ENCODE peak calls at places on chromosomes 4 and X, in four cellular contexts. One of them, this sample, is unnamed.

GRCh38 chrX:38770152-38770551 is 31.1 kb upstream of the MID1IP1 start:
- DNase-seq in activated B cell treated with CpG ODN at 0.5 μM for 24 hours: no peak
- DNase-seq in astrocyte of the spinal cord: no peak
- DNase-seq in GM10248: no peak
- DNase-seq in this sample: no peak

GRCh38 chr4:26080876-26081628 is 167.0 kb downstream of the SMIM20 start:
- DNase-seq in activated B cell treated with CpG ODN at 0.5 μM for 24 hours: no peak
- DNase-seq in astrocyte of the spinal cord: no peak
- DNase-seq in GM10248: no peak
- DNase-seq in this sample: no peak

GRCh38 chr4:143251781-143252180 is 67.1 kb downstream of the USP38 start:
- DNase-seq in activated B cell treated with CpG ODN at 0.5 μM for 24 hours: no peak
- DNase-seq in astrocyte of the spinal cord: peak; percentile 50
- DNase-seq in GM10248: no peak
- DNase-seq in this sample: no peak

GRCh38 chr4:23733476-23733875 is 156.4 kb downstream of the PPARGC1A start:
- DNase-seq in activated B cell treated with CpG ODN at 0.5 μM for 24 hours: no peak
- DNase-seq in astrocyte of the spinal cord: no peak
- DNase-seq in GM10248: no peak
- DNase-seq in this sample: no peak

GRCh38 chr4:139728840-139729239 is 63.2 kb downstream of the MGST2 start:
- DNase-seq in activated B cell treated with CpG ODN at 0.5 μM for 24 hours: no peak
- DNase-seq in astrocyte of the spinal cord: no peak
- DNase-seq in GM10248: no peak
- DNase-seq in this sample: no peak

GRCh38 chr4:120158860-120159259 is 92.2 kb upstream of the MAD2L1 start:
- DNase-seq in activated B cell treated with CpG ODN at 0.5 μM for 24 hours: no peak
- DNase-seq in astrocyte of the spinal cord: no peak
- DNase-seq in GM10248: no peak
- DNase-seq in this sample: no peak

GRCh38 chr4:122863626-122864025 is 37.0 kb downstream of the FGF2 start:
- DNase-seq in activated B cell treated with CpG ODN at 0.5 μM for 24 hours: no peak
- DNase-seq in astrocyte of the spinal cord: no peak
- DNase-seq in GM10248: no peak
- DNase-seq in this sample: no peak

GRCh38 chrX:135345328-135345645 is 36.0 kb downstream of the ETDC start:
- DNase-seq in activated B cell treated with CpG ODN at 0.5 μM for 24 hours: no peak
- DNase-seq in astrocyte of the spinal cord: peak; percentile 63
- DNase-seq in GM10248: no peak
- DNase-seq in this sample: no peak

GRCh38 chr4:101599620-101600019 is 190.9 kb upstream of the BANK1 start:
- DNase-seq in activated B cell treated with CpG ODN at 0.5 μM for 24 hours: no peak
- DNase-seq in astrocyte of the spinal cord: peak; percentile 13
- DNase-seq in GM10248: no peak
- DNase-seq in this sample: no peak

GRCh38 chr4:4289930-4290850 is at the start of the genes LYAR and ZBTB49:
- DNase-seq in activated B cell treated with CpG ODN at 0.5 μM for 24 hours: peak; percentile 97
- DNase-seq in astrocyte of the spinal cord: peak; percentile 92
- DNase-seq in GM10248: peak; percentile 98
- DNase-seq in this sample: peak; percentile 98

GRCh38 chrX:124346064-124346876 is at the start of gene SH2D1A:
- DNase-seq in activated B cell treated with CpG ODN at 0.5 μM for 24 hours: no peak
- DNase-seq in astrocyte of the spinal cord: no peak
- DNase-seq in GM10248: no peak
- DNase-seq in this sample: peak; percentile 35

GRCh38 chrX:49029876-49030275 is 13.3 kb downstream of the TFE3 start:
- DNase-seq in activated B cell treated with CpG ODN at 0.5 μM for 24 hours: no peak
- DNase-seq in astrocyte of the spinal cord: no peak
- DNase-seq in GM10248: no peak
- DNase-seq in this sample: no peak

DNA sequence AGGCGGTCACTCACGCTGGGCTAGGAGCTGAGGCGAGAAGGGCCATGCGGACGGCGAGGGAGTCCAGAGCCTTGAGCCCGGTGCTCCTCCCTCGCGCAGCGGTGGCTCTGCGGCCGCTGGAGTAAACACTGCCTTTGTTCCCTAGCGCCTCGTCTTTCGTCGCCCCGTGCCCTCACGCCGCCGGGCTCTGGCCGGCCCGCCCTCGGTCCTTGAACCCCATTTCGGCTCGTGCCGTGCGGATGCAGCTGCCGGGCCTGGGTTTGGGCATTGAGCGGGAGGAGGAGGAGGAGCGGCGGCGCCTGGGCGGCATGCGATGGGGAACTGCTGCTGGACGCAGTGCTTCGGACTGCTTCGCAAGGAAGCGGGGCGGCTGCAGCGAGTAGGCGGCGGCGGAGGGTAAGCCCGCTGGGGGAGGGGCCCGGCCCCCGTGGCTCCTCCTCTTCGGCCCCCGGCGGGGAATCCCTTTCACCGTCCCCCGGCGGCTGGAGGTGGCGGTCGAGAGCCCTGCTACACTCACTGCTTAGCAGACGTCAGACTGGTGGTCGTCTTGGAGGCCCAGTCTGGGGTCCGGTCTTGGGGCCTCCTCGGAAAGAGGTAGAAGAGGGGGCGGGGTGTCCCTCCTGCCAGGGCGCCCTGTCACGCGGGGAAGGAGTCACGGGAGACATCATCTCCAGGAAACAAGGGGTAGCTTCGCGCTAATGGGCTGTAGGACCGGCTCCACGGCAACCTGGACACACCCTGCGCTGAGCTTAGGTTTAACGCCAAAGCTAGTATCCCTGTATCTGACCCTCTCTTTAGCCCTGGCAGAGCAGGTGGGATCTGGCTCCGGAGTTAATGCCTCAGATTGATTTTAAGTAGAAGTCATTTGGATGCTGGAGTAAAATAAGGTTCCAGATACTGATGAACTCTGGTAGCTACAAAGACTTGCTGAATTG is at the start of gene AP1AR:
- DNase-seq in activated B cell treated with CpG ODN at 0.5 μM for 24 hours: peak; percentile 91
- DNase-seq in astrocyte of the spinal cord: peak; percentile 79
- DNase-seq in GM10248: peak; percentile 90
- DNase-seq in this sample: peak; percentile 87
- TF ChIP-seq CTCF in activated B cell treated with CpG ODN at 0.5 μM for 24 hours: no peak
- TF ChIP-seq CTCF in astrocyte of the spinal cord: peak; percentile 40
- TF ChIP-seq CTCF in GM10248: peak; percentile 43
- TF ChIP-seq CTCF in this sample: no peak

DNA sequence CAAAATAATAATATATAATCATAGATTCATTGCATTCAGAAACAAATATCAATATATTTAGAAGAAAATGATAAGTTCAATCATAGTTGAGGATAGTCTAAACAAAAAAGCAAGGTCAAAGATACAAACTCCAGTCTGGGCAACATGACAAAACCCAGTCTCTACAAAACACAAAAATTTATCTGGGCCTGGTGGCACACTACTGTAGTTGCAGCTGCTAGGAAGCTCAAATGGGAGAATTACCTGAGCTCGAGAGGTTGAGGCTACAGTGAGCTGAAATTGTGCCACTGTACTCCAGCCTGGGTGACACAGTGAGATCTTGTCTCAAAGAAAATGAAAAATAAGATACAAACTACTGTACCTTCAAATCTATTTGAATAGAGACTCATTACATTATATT is 52.7 kb upstream of the ANXA10 start:
- DNase-seq in activated B cell treated with CpG ODN at 0.5 μM for 24 hours: no peak
- DNase-seq in astrocyte of the spinal cord: no peak
- DNase-seq in GM10248: no peak
- DNase-seq in this sample: no peak
- TF ChIP-seq CTCF in activated B cell treated with CpG ODN at 0.5 μM for 24 hours: no peak
- TF ChIP-seq CTCF in astrocyte of the spinal cord: no peak
- TF ChIP-seq CTCF in GM10248: no peak
- TF ChIP-seq CTCF in this sample: no peak

GRCh38 chr4:141783770-141784169 is 147.4 kb downstream of the IL15 start:
- DNase-seq in activated B cell treated with CpG ODN at 0.5 μM for 24 hours: no peak
- DNase-seq in astrocyte of the spinal cord: no peak
- DNase-seq in GM10248: no peak
- DNase-seq in this sample: no peak

GRCh38 chr4:141786921-141787320 is 150.5 kb downstream of the IL15 start:
- DNase-seq in activated B cell treated with CpG ODN at 0.5 μM for 24 hours: no peak
- DNase-seq in astrocyte of the spinal cord: no peak
- DNase-seq in GM10248: no peak
- DNase-seq in this sample: no peak

DNA sequence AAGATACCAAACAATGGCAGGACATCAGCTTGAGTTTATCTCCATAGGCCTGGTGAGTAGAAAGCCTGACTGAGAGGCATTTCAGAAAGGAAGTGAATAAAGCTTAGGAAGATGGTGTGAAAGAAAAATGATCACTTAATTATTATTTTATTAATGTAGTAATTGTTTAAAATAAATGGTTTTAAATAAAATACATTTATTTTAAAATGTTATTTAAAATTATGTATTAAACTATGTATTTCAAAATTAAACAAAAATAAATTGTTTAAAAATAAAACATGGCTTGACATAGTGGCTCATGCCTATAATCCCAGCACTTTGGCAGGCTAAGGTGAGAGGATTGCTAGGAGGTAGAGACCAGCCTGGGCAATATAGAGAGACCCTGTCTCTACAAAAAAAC is 145.8 kb downstream of the IL15 start:
- DNase-seq in activated B cell treated with CpG ODN at 0.5 μM for 24 hours: no peak
- DNase-seq in astrocyte of the spinal cord: no peak
- DNase-seq in GM10248: no peak
- DNase-seq in this sample: no peak
- TF ChIP-seq CTCF in activated B cell treated with CpG ODN at 0.5 μM for 24 hours: no peak
- TF ChIP-seq CTCF in astrocyte of the spinal cord: no peak
- TF ChIP-seq CTCF in GM10248: no peak
- TF ChIP-seq CTCF in this sample: no peak

DNA sequence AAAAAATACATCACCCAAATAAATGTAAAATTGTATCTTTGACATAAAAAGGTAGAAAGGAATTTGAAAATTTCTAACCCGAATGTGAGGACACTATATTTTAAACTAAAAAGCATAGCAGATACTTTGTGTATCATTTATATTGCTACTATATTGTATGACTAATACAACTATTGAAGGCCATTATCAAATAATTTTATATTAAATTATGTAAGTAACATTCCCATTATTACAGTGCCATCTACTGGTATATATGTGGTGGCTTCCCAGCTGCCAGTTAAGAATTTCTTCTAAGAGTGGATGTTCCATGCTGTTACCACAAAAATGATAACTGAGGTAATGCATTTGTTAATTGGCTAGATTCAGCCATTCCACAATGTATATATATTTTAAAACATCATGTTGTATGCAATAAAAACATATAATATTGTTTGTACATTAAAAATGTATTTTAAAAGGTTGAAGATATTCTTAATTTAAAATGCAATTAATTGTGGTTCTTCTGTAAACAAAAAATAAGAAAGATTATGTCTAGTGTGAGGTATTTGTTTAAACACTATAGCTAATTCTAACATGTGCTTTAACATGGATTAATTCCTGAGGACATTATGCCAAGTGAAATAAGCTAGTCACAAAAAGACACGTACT is 65.3 kb downstream of the EGF start:
- DNase-seq in activated B cell treated with CpG ODN at 0.5 μM for 24 hours: no peak
- DNase-seq in astrocyte of the spinal cord: peak; percentile 65
- DNase-seq in GM10248: no peak
- DNase-seq in this sample: no peak
- TF ChIP-seq CTCF in activated B cell treated with CpG ODN at 0.5 μM for 24 hours: no peak
- TF ChIP-seq CTCF in astrocyte of the spinal cord: peak; percentile 62
- TF ChIP-seq CTCF in GM10248: peak; percentile 45
- TF ChIP-seq CTCF in this sample: peak; percentile 39

GRCh38 chr4:41179086-41179374 is 35.3 kb downstream of the APBB2 start:
- DNase-seq in activated B cell treated with CpG ODN at 0.5 μM for 24 hours: no peak
- DNase-seq in astrocyte of the spinal cord: no peak
- DNase-seq in GM10248: no peak
- DNase-seq in this sample: no peak

GRCh38 chr4:41176357-41176756 is 38.0 kb downstream of the APBB2 start:
- DNase-seq in activated B cell treated with CpG ODN at 0.5 μM for 24 hours: no peak
- DNase-seq in astrocyte of the spinal cord: peak; percentile 78
- DNase-seq in GM10248: no peak
- DNase-seq in this sample: no peak

GRCh38 chr4:41174444-41174843 is 39.9 kb downstream of the APBB2 start:
- DNase-seq in activated B cell treated with CpG ODN at 0.5 μM for 24 hours: no peak
- DNase-seq in astrocyte of the spinal cord: no peak
- DNase-seq in GM10248: no peak
- DNase-seq in this sample: no peak

GRCh38 chr4:41178372-41179085 is 35.8 kb downstream of the APBB2 start:
- DNase-seq in activated B cell treated with CpG ODN at 0.5 μM for 24 hours: no peak
- DNase-seq in astrocyte of the spinal cord: peak; percentile 96
- DNase-seq in GM10248: no peak
- DNase-seq in this sample: no peak

GRCh38 chr4:41177016-41177415 is 37.3 kb downstream of the APBB2 start:
- DNase-seq in activated B cell treated with CpG ODN at 0.5 μM for 24 hours: no peak
- DNase-seq in astrocyte of the spinal cord: peak; percentile 79
- DNase-seq in GM10248: no peak
- DNase-seq in this sample: no peak
- TF ChIP-seq CTCF in activated B cell treated with CpG ODN at 0.5 μM for 24 hours: no peak
- TF ChIP-seq CTCF in astrocyte of the spinal cord: peak; percentile 34
- TF ChIP-seq CTCF in GM10248: no peak
- TF ChIP-seq CTCF in this sample: no peak